ENCODE peak calls at places on chromosomes 16 and 17, in nine cellular contexts. One of them, this sample, is unnamed.

GRCh38 chr16:71263581-71263980 is 25.6 kb downstream of the CMTR2 start:
- DNase-seq in SK-N-SH: no peak
- DNase-seq in CD8-positive, alpha-beta T cell: no peak
- DNase-seq in naive thymus-derived CD4-positive, alpha-beta T cell: no peak
- DNase-seq in ovary: no peak
- DNase-seq in cardiac muscle cell: no peak
- DNase-seq in fibroblast of lung: no peak
- DNase-seq in vagina: no peak
- DNase-seq in adrenal gland: no peak
- DNase-seq in this sample: no peak

GRCh38 chr17:45248132-45248936 is 13.6 kb downstream of the SPATA32 start:
- DNase-seq in SK-N-SH: no peak
- DNase-seq in CD8-positive, alpha-beta T cell: peak; percentile 84
- DNase-seq in naive thymus-derived CD4-positive, alpha-beta T cell: peak; percentile 87
- DNase-seq in ovary: no peak
- DNase-seq in cardiac muscle cell: no peak
- DNase-seq in fibroblast of lung: peak; percentile 24
- DNase-seq in vagina: no peak
- DNase-seq in adrenal gland: no peak
- DNase-seq in this sample: peak; percentile 85

GRCh38 chr17:68807998-68808772 is 147.0 kb downstream of the ABCA8 start:
- DNase-seq in SK-N-SH: no peak
- DNase-seq in CD8-positive, alpha-beta T cell: no peak
- DNase-seq in naive thymus-derived CD4-positive, alpha-beta T cell: no peak
- DNase-seq in ovary: no peak
- DNase-seq in cardiac muscle cell: no peak
- DNase-seq in fibroblast of lung: peak; percentile 38
- DNase-seq in vagina: no peak
- DNase-seq in adrenal gland: no peak
- DNase-seq in this sample: no peak

GRCh38 chr17:49482144-49482817 is 12.8 kb upstream of the NGFR start:
- DNase-seq in SK-N-SH: no peak
- DNase-seq in CD8-positive, alpha-beta T cell: no peak
- DNase-seq in naive thymus-derived CD4-positive, alpha-beta T cell: no peak
- DNase-seq in ovary: no peak
- DNase-seq in cardiac muscle cell: no peak
- DNase-seq in fibroblast of lung: no peak
- DNase-seq in vagina: no peak
- DNase-seq in adrenal gland: no peak
- DNase-seq in this sample: no peak

GRCh38 chr16:86508947-86509758 is 1.2 kb upstream of the FOXF1 start:
- DNase-seq in SK-N-SH: no peak
- DNase-seq in CD8-positive, alpha-beta T cell: no peak
- DNase-seq in naive thymus-derived CD4-positive, alpha-beta T cell: no peak
- DNase-seq in ovary: peak; percentile 45
- DNase-seq in cardiac muscle cell: peak; percentile 77
- DNase-seq in fibroblast of lung: peak; percentile 87
- DNase-seq in vagina: no peak
- DNase-seq in adrenal gland: no peak
- DNase-seq in this sample: peak; percentile 49

GRCh38 chr17:80422276-80422675 is 7.3 kb downstream of the ENDOV start:
- DNase-seq in SK-N-SH: peak; percentile 36
- DNase-seq in CD8-positive, alpha-beta T cell: no peak
- DNase-seq in naive thymus-derived CD4-positive, alpha-beta T cell: no peak
- DNase-seq in ovary: no peak
- DNase-seq in cardiac muscle cell: no peak
- DNase-seq in fibroblast of lung: no peak
- DNase-seq in vagina: no peak
- DNase-seq in adrenal gland: no peak
- DNase-seq in this sample: no peak

GRCh38 chr17:59830846-59831486 is 61.8 kb downstream of the TUBD1 start:
- DNase-seq in SK-N-SH: no peak
- DNase-seq in CD8-positive, alpha-beta T cell: no peak
- DNase-seq in naive thymus-derived CD4-positive, alpha-beta T cell: no peak
- DNase-seq in ovary: no peak
- DNase-seq in cardiac muscle cell: no peak
- DNase-seq in fibroblast of lung: peak; percentile 15
- DNase-seq in vagina: no peak
- DNase-seq in adrenal gland: no peak
- DNase-seq in this sample: no peak

GRCh38 chr17:76090517-76091135 is 11.6 kb downstream of the ZACN start:
- DNase-seq in SK-N-SH: no peak
- DNase-seq in CD8-positive, alpha-beta T cell: no peak
- DNase-seq in naive thymus-derived CD4-positive, alpha-beta T cell: no peak
- DNase-seq in ovary: no peak
- DNase-seq in cardiac muscle cell: no peak
- DNase-seq in fibroblast of lung: no peak
- DNase-seq in vagina: no peak
- DNase-seq in adrenal gland: no peak
- DNase-seq in this sample: no peak

GRCh38 chr17:43576563-43577229 is 30.6 kb upstream of the ETV4 start:
- DNase-seq in SK-N-SH: peak; percentile 83
- DNase-seq in CD8-positive, alpha-beta T cell: peak; percentile 64
- DNase-seq in naive thymus-derived CD4-positive, alpha-beta T cell: peak; percentile 52
- DNase-seq in ovary: peak; percentile 75
- DNase-seq in cardiac muscle cell: peak; percentile 79
- DNase-seq in fibroblast of lung: peak; percentile 52
- DNase-seq in vagina: no peak
- DNase-seq in adrenal gland: peak; percentile 68
- DNase-seq in this sample: peak; percentile 58

GRCh38 chr16:11165349-11165748 is 90.7 kb downstream of the SOCS1 start:
- DNase-seq in SK-N-SH: no peak
- DNase-seq in CD8-positive, alpha-beta T cell: no peak
- DNase-seq in naive thymus-derived CD4-positive, alpha-beta T cell: no peak
- DNase-seq in ovary: no peak
- DNase-seq in cardiac muscle cell: no peak
- DNase-seq in fibroblast of lung: no peak
- DNase-seq in vagina: no peak
- DNase-seq in adrenal gland: no peak
- DNase-seq in this sample: no peak

GRCh38 chr17:42679492-42680330 is 1.9 kb downstream of the CCR10 start:
- DNase-seq in SK-N-SH: peak; percentile 86
- DNase-seq in CD8-positive, alpha-beta T cell: peak; percentile 75
- DNase-seq in naive thymus-derived CD4-positive, alpha-beta T cell: peak; percentile 75
- DNase-seq in ovary: peak; percentile 77
- DNase-seq in cardiac muscle cell: peak; percentile 86
- DNase-seq in fibroblast of lung: peak; percentile 79
- DNase-seq in vagina: no peak
- DNase-seq in adrenal gland: peak; percentile 87
- DNase-seq in this sample: peak; percentile 88

GRCh38 chr16:87178177-87178863 is 138.9 kb downstream of the C16orf95 start:
- DNase-seq in SK-N-SH: peak; percentile 39
- DNase-seq in CD8-positive, alpha-beta T cell: no peak
- DNase-seq in naive thymus-derived CD4-positive, alpha-beta T cell: no peak
- DNase-seq in ovary: no peak
- DNase-seq in cardiac muscle cell: peak; percentile 49
- DNase-seq in fibroblast of lung: no peak
- DNase-seq in vagina: no peak
- DNase-seq in adrenal gland: peak; percentile 26
- DNase-seq in this sample: no peak

GRCh38 chr17:74116087-74116717 is 87.3 kb upstream of the RPL38 start:
- DNase-seq in SK-N-SH: no peak
- DNase-seq in CD8-positive, alpha-beta T cell: no peak
- DNase-seq in naive thymus-derived CD4-positive, alpha-beta T cell: no peak
- DNase-seq in ovary: no peak
- DNase-seq in cardiac muscle cell: no peak
- DNase-seq in fibroblast of lung: peak; percentile 20
- DNase-seq in vagina: no peak
- DNase-seq in adrenal gland: no peak
- DNase-seq in this sample: no peak

GRCh38 chr17:57603978-57604377 is 141.1 kb downstream of the CCDC182 start:
- DNase-seq in SK-N-SH: no peak
- DNase-seq in CD8-positive, alpha-beta T cell: peak; percentile 76
- DNase-seq in naive thymus-derived CD4-positive, alpha-beta T cell: peak; percentile 87
- DNase-seq in ovary: no peak
- DNase-seq in cardiac muscle cell: no peak
- DNase-seq in fibroblast of lung: no peak
- DNase-seq in vagina: no peak
- DNase-seq in adrenal gland: peak; percentile 35
- DNase-seq in this sample: peak; percentile 95

GRCh38 chr16:4521971-4522623 is 16.5 kb downstream of the CDIP1 start:
- DNase-seq in SK-N-SH: peak; percentile 73
- DNase-seq in CD8-positive, alpha-beta T cell: no peak
- DNase-seq in naive thymus-derived CD4-positive, alpha-beta T cell: no peak
- DNase-seq in ovary: peak; percentile 52
- DNase-seq in cardiac muscle cell: peak; percentile 33
- DNase-seq in fibroblast of lung: no peak
- DNase-seq in vagina: no peak
- DNase-seq in adrenal gland: no peak
- DNase-seq in this sample: no peak

GRCh38 chr17:15036238-15036637 is 228.9 kb downstream of the PMP22 start:
- DNase-seq in SK-N-SH: no peak
- DNase-seq in CD8-positive, alpha-beta T cell: no peak
- DNase-seq in naive thymus-derived CD4-positive, alpha-beta T cell: no peak
- DNase-seq in ovary: no peak
- DNase-seq in cardiac muscle cell: no peak
- DNase-seq in fibroblast of lung: no peak
- DNase-seq in vagina: no peak
- DNase-seq in adrenal gland: no peak
- DNase-seq in this sample: no peak

GRCh38 chr16:27257271-27257670 is 11.3 kb downstream of the NSMCE1 start:
- DNase-seq in SK-N-SH: no peak
- DNase-seq in CD8-positive, alpha-beta T cell: no peak
- DNase-seq in naive thymus-derived CD4-positive, alpha-beta T cell: no peak
- DNase-seq in ovary: no peak
- DNase-seq in cardiac muscle cell: no peak
- DNase-seq in fibroblast of lung: no peak
- DNase-seq in vagina: no peak
- DNase-seq in adrenal gland: no peak
- DNase-seq in this sample: no peak

GRCh38 chr16:55480228-55480655 is 1.2 kb downstream of the MMP2 start:
- DNase-seq in SK-N-SH: peak; percentile 84
- DNase-seq in CD8-positive, alpha-beta T cell: no peak
- DNase-seq in naive thymus-derived CD4-positive, alpha-beta T cell: no peak
- DNase-seq in ovary: peak; percentile 97
- DNase-seq in cardiac muscle cell: peak; percentile 98
- DNase-seq in fibroblast of lung: peak; percentile 94
- DNase-seq in vagina: no peak
- DNase-seq in adrenal gland: peak; percentile 72
- DNase-seq in this sample: no peak

GRCh38 chr16:71295950-71296349 is 6.7 kb upstream of the CMTR2 start:
- DNase-seq in SK-N-SH: no peak
- DNase-seq in CD8-positive, alpha-beta T cell: no peak
- DNase-seq in naive thymus-derived CD4-positive, alpha-beta T cell: no peak
- DNase-seq in ovary: no peak
- DNase-seq in cardiac muscle cell: no peak
- DNase-seq in fibroblast of lung: no peak
- DNase-seq in vagina: no peak
- DNase-seq in adrenal gland: no peak
- DNase-seq in this sample: no peak

GRCh38 chr17:77437747-77438146 is 297.0 kb downstream of the SEC14L1 start:
- DNase-seq in SK-N-SH: no peak
- DNase-seq in CD8-positive, alpha-beta T cell: no peak
- DNase-seq in naive thymus-derived CD4-positive, alpha-beta T cell: no peak
- DNase-seq in ovary: peak; percentile 46
- DNase-seq in cardiac muscle cell: no peak
- DNase-seq in fibroblast of lung: no peak
- DNase-seq in vagina: no peak
- DNase-seq in adrenal gland: no peak
- DNase-seq in this sample: no peak
- H3K4me1 ChIP-seq in SK-N-SH: peaks cover 84% of the 10 kb centered on the region
- H3K4me1 ChIP-seq in CD8-positive, alpha-beta T cell: peaks cover 83% of the 10 kb centered on the region
- H3K4me1 ChIP-seq in naive thymus-derived CD4-positive, alpha-beta T cell: peaks cover 98% of the 10 kb centered on the region
- H3K4me1 ChIP-seq in ovary: peaks cover 51% of the 10 kb centered on the region
- H3K4me1 ChIP-seq in cardiac muscle cell: peaks cover 71% of the 10 kb centered on the region
- H3K4me1 ChIP-seq in fibroblast of lung: peaks cover 65% of the 10 kb centered on the region
- H3K4me1 ChIP-seq in vagina: peaks cover 100% of the 10 kb centered on the region
- H3K4me1 ChIP-seq in adrenal gland: peaks cover 65% of the 10 kb centered on the region
- H3K4me1 ChIP-seq in this sample: peaks cover 100% of the 10 kb centered on the region

GRCh38 chr17:63834431-63835166 is 7.1 kb upstream of the FTSJ3 start:
- DNase-seq in SK-N-SH: peak; percentile 87
- DNase-seq in CD8-positive, alpha-beta T cell: peak; percentile 68
- DNase-seq in naive thymus-derived CD4-positive, alpha-beta T cell: peak; percentile 59
- DNase-seq in ovary: no peak
- DNase-seq in cardiac muscle cell: peak; percentile 85
- DNase-seq in fibroblast of lung: peak; percentile 82
- DNase-seq in vagina: no peak
- DNase-seq in adrenal gland: peak; percentile 77
- DNase-seq in this sample: peak; percentile 64
- H3K27ac ChIP-seq in SK-N-SH: peak overlapping the region; percentile 12
- H3K27ac ChIP-seq in CD8-positive, alpha-beta T cell: no peak overlapping the region
- H3K27ac ChIP-seq in naive thymus-derived CD4-positive, alpha-beta T cell: no peak overlapping the region
- H3K27ac ChIP-seq in ovary: no peak overlapping the region
- H3K27ac ChIP-seq in cardiac muscle cell: no peak overlapping the region
- H3K27ac ChIP-seq in fibroblast of lung: no peak overlapping the region
- H3K27ac ChIP-seq in vagina: peak overlapping the region; percentile 24
- H3K27ac ChIP-seq in adrenal gland: no peak overlapping the region
- H3K27ac ChIP-seq in this sample: peak overlapping the region; percentile 19

GRCh38 chr17:3610523-3610922 is 1.3 kb upstream of the TRPV1 start:
- DNase-seq in SK-N-SH: no peak
- DNase-seq in CD8-positive, alpha-beta T cell: no peak
- DNase-seq in naive thymus-derived CD4-positive, alpha-beta T cell: no peak
- DNase-seq in ovary: no peak
- DNase-seq in cardiac muscle cell: no peak
- DNase-seq in fibroblast of lung: no peak
- DNase-seq in vagina: no peak
- DNase-seq in adrenal gland: no peak
- DNase-seq in this sample: no peak
- H3K4me1 ChIP-seq in SK-N-SH: no peaks in the 10 kb centered on the region
- H3K4me1 ChIP-seq in CD8-positive, alpha-beta T cell: no peaks in the 10 kb centered on the region
- H3K4me1 ChIP-seq in naive thymus-derived CD4-positive, alpha-beta T cell: no peaks in the 10 kb centered on the region
- H3K4me1 ChIP-seq in ovary: no peaks in the 10 kb centered on the region
- H3K4me1 ChIP-seq in cardiac muscle cell: no peaks in the 10 kb centered on the region
- H3K4me1 ChIP-seq in fibroblast of lung: no peaks in the 10 kb centered on the region
- H3K4me1 ChIP-seq in vagina: no peaks in the 10 kb centered on the region
- H3K4me1 ChIP-seq in adrenal gland: no peaks in the 10 kb centered on the region
- H3K4me1 ChIP-seq in this sample: no peaks in the 10 kb centered on the region

GRCh38 chr17:7557147-7557764 is 1.3 kb upstream of the TNFSF13 start:
- DNase-seq in SK-N-SH: no peak
- DNase-seq in CD8-positive, alpha-beta T cell: no peak
- DNase-seq in naive thymus-derived CD4-positive, alpha-beta T cell: no peak
- DNase-seq in ovary: peak; percentile 67
- DNase-seq in cardiac muscle cell: no peak
- DNase-seq in fibroblast of lung: no peak
- DNase-seq in vagina: no peak
- DNase-seq in adrenal gland: no peak
- DNase-seq in this sample: no peak

GRCh38 chr17:7555320-7555948 is 3.1 kb upstream of the TNFSF13 start:
- DNase-seq in SK-N-SH: no peak
- DNase-seq in CD8-positive, alpha-beta T cell: no peak
- DNase-seq in naive thymus-derived CD4-positive, alpha-beta T cell: no peak
- DNase-seq in ovary: no peak
- DNase-seq in cardiac muscle cell: no peak
- DNase-seq in fibroblast of lung: no peak
- DNase-seq in vagina: no peak
- DNase-seq in adrenal gland: no peak
- DNase-seq in this sample: no peak

GRCh38 chr17:7558544-7559306 is at the start of gene TNFSF13:
- DNase-seq in SK-N-SH: peak; percentile 49
- DNase-seq in CD8-positive, alpha-beta T cell: no peak
- DNase-seq in naive thymus-derived CD4-positive, alpha-beta T cell: no peak
- DNase-seq in ovary: peak; percentile 84
- DNase-seq in cardiac muscle cell: no peak
- DNase-seq in fibroblast of lung: no peak
- DNase-seq in vagina: no peak
- DNase-seq in adrenal gland: peak; percentile 68
- DNase-seq in this sample: no peak

GRCh38 chr17:7557825-7558543 is 566 bp upstream of the TNFSF13 start:
- DNase-seq in SK-N-SH: peak; percentile 82
- DNase-seq in CD8-positive, alpha-beta T cell: no peak
- DNase-seq in naive thymus-derived CD4-positive, alpha-beta T cell: no peak
- DNase-seq in ovary: peak; percentile 91
- DNase-seq in cardiac muscle cell: peak; percentile 94
- DNase-seq in fibroblast of lung: peak; percentile 72
- DNase-seq in vagina: no peak
- DNase-seq in adrenal gland: peak; percentile 94
- DNase-seq in this sample: peak; percentile 42

GRCh38 chr17:7556627-7557026 is 1.9 kb upstream of the TNFSF13 start:
- DNase-seq in SK-N-SH: no peak
- DNase-seq in CD8-positive, alpha-beta T cell: no peak
- DNase-seq in naive thymus-derived CD4-positive, alpha-beta T cell: no peak
- DNase-seq in ovary: no peak
- DNase-seq in cardiac muscle cell: no peak
- DNase-seq in fibroblast of lung: no peak
- DNase-seq in vagina: no peak
- DNase-seq in adrenal gland: no peak
- DNase-seq in this sample: no peak
- H3K27ac ChIP-seq in SK-N-SH: no peak overlapping the region
- H3K27ac ChIP-seq in CD8-positive, alpha-beta T cell: no peak overlapping the region
- H3K27ac ChIP-seq in naive thymus-derived CD4-positive, alpha-beta T cell: no peak overlapping the region
- H3K27ac ChIP-seq in ovary: peak overlapping the region; percentile 99
- H3K27ac ChIP-seq in cardiac muscle cell: no peak overlapping the region
- H3K27ac ChIP-seq in fibroblast of lung: no peak overlapping the region
- H3K27ac ChIP-seq in vagina: peak overlapping the region; percentile 88
- H3K27ac ChIP-seq in adrenal gland: no peak overlapping the region
- H3K27ac ChIP-seq in this sample: no peak overlapping the region

This sample was measured in CD4-positive, CD25-positive, alpha-beta regulatory T cell.